ENCODE peak calls at places on chromosomes 13 and 19, in four cellular contexts. M is NCI-H1694 treated with DMSO at 0.1 percent for 48 hours, J is T-helper 9 cell, F is SHP77. P is an unnamed sample.

GRCh38 chr19:54096642-54097106 is 3.9 kb downstream of the OSCAR start:
- DNase-seq in M (no peak), J (no peak), F (no peak), P (peak; percentile 22)

GRCh38 chr19:49512970-49513745 is 697 bp downstream of the FCGRT start:
- DNase-seq in M (no peak), J (no peak), F (no peak), P (peak; percentile 54)

GRCh38 chr13:114049026-114049425 is 75.2 kb upstream of the C13orf46 start:
- DNase-seq in M (no peak), J (no peak), F (no peak), P (no peak)

GRCh38 chr19:24073807-24074206 is 13.2 kb upstream of the ZNF254 start:
- DNase-seq in M (no peak), J (no peak), F (no peak), P (no peak)

GRCh38 chr13:59951011-59951410 is 212.7 kb downstream of the DIAPH3 start:
- DNase-seq in M (no peak), J (no peak), F (no peak), P (no peak)

GRCh38 chr13:73412933-73413332 is 354.1 kb downstream of the KLF5 start:
- DNase-seq in M (no peak), J (no peak), F (no peak), P (no peak)

GRCh38 chr13:114035583-114036501 is 62.0 kb upstream of the C13orf46 start:
- DNase-seq in M (no peak), J (no peak), F (no peak), P (peak; percentile 51)

GRCh38 chr13:25821761-25822160 is 230.1 kb downstream of the SHISA2 start:
- DNase-seq in M (no peak), J (no peak), F (no peak), P (no peak)

GRCh38 chr19:15507068-15508034 is 974 bp upstream of the CYP4F22 start:
- DNase-seq in M (no peak), J (no peak), F (no peak), P (no peak)

GRCh38 chr13:105213512-105213911 is 1322.0 kb downstream of the EFNB2 start:
- DNase-seq in M (no peak), J (no peak), F (no peak), P (no peak)

GRCh38 chr13:48741377-48741776 is 87.6 kb downstream of the CYSLTR2 start:
- DNase-seq in M (no peak), J (no peak), F (no peak), P (no peak)

GRCh38 chr19:794989-795658 is 2.1 kb upstream of the PTBP1 start:
- DNase-seq in M (no peak), J (no peak), F (no peak), P (no peak)

GRCh38 chr19:5153601-5154128 is 184.8 kb downstream of the KDM4B start:
- DNase-seq in M (no peak), J (no peak), F (no peak), P (no peak)

GRCh38 chr19:662962-663681 is at the start of gene RNF126:
- DNase-seq in M (peak; percentile 60), J (peak; percentile 98), F (peak; percentile 75), P (peak; percentile 94)

GRCh38 chr19:347946-348861 is 3.6 kb upstream of the MIER2 start:
- DNase-seq in M (no peak), J (no peak), F (no peak), P (no peak)

GRCh38 chr13:108272333-108272732 is 2.8 kb downstream of the TNFSF13B start:
- DNase-seq in M (no peak), J (no peak), F (no peak), P (no peak)

GRCh38 chr19:15101479-15102082 is 5.6 kb upstream of the SYDE1 start:
- DNase-seq in M (peak; percentile 17), J (peak; percentile 21), F (no peak), P (peak; percentile 35)

GRCh38 chr19:45424191-45425058 is 708 bp upstream of the ERCC1 start:
- DNase-seq in M (peak; percentile 42), J (no peak), F (peak; percentile 56), P (peak; percentile 44)

GRCh38 chr19:19627716-19628498 is at the start of gene LPAR2:
- DNase-seq in M (peak; percentile 51), J (peak; percentile 80), F (no peak), P (no peak)

GRCh38 chr13:47672982-47673670 is 327.9 kb downstream of the SUCLA2 start:
- DNase-seq in M (no peak), J (no peak), F (no peak), P (no peak)

GRCh38 chr13:22665531-22665930 is 515.2 kb upstream of the SGCG start:
- DNase-seq in M (no peak), J (no peak), F (peak; percentile 33), P (no peak)

GRCh38 chr13:91346848-91347211 is 657 bp upstream of the MIR17HG start:
- DNase-seq in M (no peak), J (peak; percentile 15), F (peak; percentile 71), P (no peak)

GRCh38 chr19:13241321-13242104 is 91.3 kb downstream of the IER2 start:
- DNase-seq in M (no peak), J (no peak), F (no peak), P (no peak)

GRCh38 chr13:93767231-93767916 is 540.8 kb downstream of the GPC6 start:
- DNase-seq in M (no peak), J (no peak), F (no peak), P (no peak)

GRCh38 chr19:58474997-58475713 is 997 bp upstream of the ZNF446 start:
- DNase-seq in M (no peak), J (no peak), F (no peak), P (no peak)

GRCh38 chr19:13983213-13983889 is 22.8 kb downstream of the RFX1 start:
- DNase-seq in M (no peak), J (no peak), F (no peak), P (no peak)

P was measured in tibial nerve.